ENCODE peak calls at places on chromosomes 7 and 10, in nine cellular contexts. A is mammary epithelial cell; F is NCI-H82; Q is T-helper 17 cell; G is stimulated activated CD4-positive, alpha-beta T cell treated with anti-CD3 and anti-CD28 coated beads, Interleukin-1b, Interleukin-23, amount 100 ng/mL, for 1 hour; R is mesothelial cell of epicardium; P is HEK293T; X is NCI-H345; L is NCI-H2029. T is an unnamed sample.

GRCh38 chr7:37510043-37510634 is 61.5 kb upstream of the ELMO1 start:
- DNase-seq in A (no peak), F (peak; percentile 50), Q (no peak), G (no peak), R (no peak), P (peak; percentile 33), X (no peak), L (no peak), T (no peak)

GRCh38 chr10:45371555-45371954 is 2.5 kb upstream of the ALOX5 start:
- DNase-seq in A (no peak), F (no peak), Q (no peak), G (no peak), R (no peak), P (no peak), X (no peak), L (no peak), T (no peak)

GRCh38 chr10:51815723-51816122 is 116.3 kb upstream of the CSTF2T start:
- DNase-seq in A (no peak), F (no peak), Q (no peak), G (no peak), R (no peak), P (no peak), X (no peak), L (no peak), T (no peak)

GRCh38 chr10:123782549-123782948 is 109.1 kb downstream of the CPXM2 start:
- DNase-seq in A (no peak), F (no peak), Q (no peak), G (no peak), R (no peak), P (no peak), X (no peak), L (no peak), T (no peak)

GRCh38 chr10:72235544-72236279 is 19.6 kb upstream of the ASCC1 start:
- DNase-seq in A (no peak), F (no peak), Q (no peak), G (no peak), R (no peak), P (no peak), X (no peak), L (no peak), T (no peak)

GRCh38 chr7:149801002-149801566 is 27.7 kb upstream of the ZNF467 start:
- DNase-seq in A (no peak), F (no peak), Q (no peak), G (no peak), R (no peak), P (no peak), X (no peak), L (no peak), T (no peak)

GRCh38 chr7:3042861-3043489 is 692 bp downstream of the CARD11 start:
- DNase-seq in A (no peak), F (no peak), Q (peak; percentile 64), G (no peak), R (no peak), P (no peak), X (no peak), L (no peak), T (peak; percentile 45)

GRCh38 chr10:44253769-44254462 is 131.0 kb downstream of the CXCL12 start:
- DNase-seq in A (no peak), F (no peak), Q (no peak), G (no peak), R (no peak), P (no peak), X (no peak), L (no peak), T (no peak)

GRCh38 chr7:117385340-117386124 is 41.8 kb downstream of the ASZ1 start:
- DNase-seq in A (peak; percentile 19), F (no peak), Q (no peak), G (no peak), R (no peak), P (no peak), X (peak; percentile 10), L (peak; percentile 2), T (no peak)

GRCh38 chr10:70784476-70784875 is 701 bp downstream of the TBATA start:
- DNase-seq in A (peak; percentile 12), F (no peak), Q (no peak), G (no peak), R (peak; percentile 14), P (no peak), X (no peak), L (no peak), T (no peak)

GRCh38 chr7:70571403-70571911 is 560.5 kb upstream of the GALNT17 start:
- DNase-seq in A (peak; percentile 70), F (peak; percentile 70), Q (no peak), G (no peak), R (no peak), P (no peak), X (no peak), L (no peak), T (no peak)

GRCh38 chr7:107696330-107696946 is 35.8 kb downstream of the SLC26A4 start:
- DNase-seq in A (no peak), F (no peak), Q (no peak), G (no peak), R (no peak), P (no peak), X (no peak), L (no peak), T (no peak)

GRCh38 chr10:101602767-101603398 is 14.8 kb downstream of the DPCD start:
- DNase-seq in A (peak; percentile 62), F (peak; percentile 93), Q (no peak), G (peak; percentile 39), R (peak; percentile 74), P (peak; percentile 94), X (peak; percentile 32), L (peak; percentile 11), T (peak; percentile 13)

GRCh38 chr7:72337822-72338167 is 74.3 kb downstream of the CALN1 start:
- DNase-seq in A (no peak), F (no peak), Q (no peak), G (no peak), R (no peak), P (no peak), X (no peak), L (no peak), T (no peak)

GRCh38 chr10:49272251-49273081 is 26.5 kb upstream of the C10orf71 start:
- DNase-seq in A (no peak), F (no peak), Q (no peak), G (no peak), R (peak; percentile 31), P (no peak), X (no peak), L (no peak), T (no peak)

GRCh38 chr7:151260471-151260870 is 12.0 kb upstream of the SMARCD3 start:
- DNase-seq in A (no peak), F (no peak), Q (no peak), G (no peak), R (no peak), P (no peak), X (no peak), L (no peak), T (no peak)

GRCh38 chr7:45259966-45260646 is 102.5 kb downstream of the RAMP3 start:
- DNase-seq in A (no peak), F (peak; percentile 73), Q (peak; percentile 54), G (peak; percentile 65), R (peak; percentile 76), P (peak; percentile 78), X (peak; percentile 4), L (peak; percentile 18), T (peak; percentile 70)

GRCh38 chr10:3391657-3392056 is 219.1 kb upstream of the PITRM1 start:
- DNase-seq in A (no peak), F (no peak), Q (no peak), G (no peak), R (no peak), P (no peak), X (no peak), L (no peak), T (no peak)

GRCh38 chr10:103669944-103670343 is 176.4 kb downstream of the NEURL1 start:
- DNase-seq in A (no peak), F (no peak), Q (no peak), G (no peak), R (no peak), P (no peak), X (no peak), L (no peak), T (no peak)

GRCh38 chr7:45076946-45077345 is 11.8 kb downstream of the NACAD start:
- DNase-seq in A (no peak), F (no peak), Q (no peak), G (no peak), R (no peak), P (no peak), X (no peak), L (no peak), T (no peak)

GRCh38 chr7:97722386-97722785 is 9.5 kb upstream of the TAC1 start:
- DNase-seq in A (no peak), F (no peak), Q (no peak), G (no peak), R (no peak), P (no peak), X (no peak), L (no peak), T (no peak)

GRCh38 chr10:101258179-101258885 is 29.1 kb upstream of the LBX1 start:
- DNase-seq in A (peak; percentile 50), F (peak; percentile 63), Q (no peak), G (no peak), R (no peak), P (peak; percentile 74), X (no peak), L (no peak), T (no peak)

GRCh38 chr10:13271552-13272163 is 28.2 kb downstream of the PHYH start:
- DNase-seq in A (no peak), F (peak; percentile 58), Q (peak; percentile 28), G (peak; percentile 14), R (no peak), P (peak; percentile 67), X (no peak), L (peak; percentile 16), T (peak; percentile 16)

GRCh38 chr7:22113041-22113440 is 167.3 kb upstream of the CDCA7L start:
- DNase-seq in A (no peak), F (no peak), Q (no peak), G (no peak), R (no peak), P (no peak), X (no peak), L (no peak), T (no peak)

GRCh38 chr7:116356979-116357378 is 142.6 kb upstream of the CAV2 start:
- DNase-seq in A (peak; percentile 5), F (no peak), Q (no peak), G (no peak), R (no peak), P (peak; percentile 28), X (peak; percentile 68), L (no peak), T (no peak)

T was measured in stimulated activated naive CD4-positive, alpha-beta T cell.